ENCODE peak calls at places on chromosome 18, in eight cellular contexts. V is breast epithelium, B is cardiac muscle cell, I is fibroblast of lung, S is astrocyte, O is heart left ventricle, N is adrenal gland, Z is right atrium auricular region. Y is an unnamed sample.

GRCh38 chr18:35479911-35480586 is 17.7 kb downstream of the INO80C start:
- DNase-seq in B (no peak), Z (no peak), N (no peak), O (no peak), S (no peak), V (no peak), I (no peak), Y (no peak)

GRCh38 chr18:48937869-48938750 is 12.7 kb downstream of the SMAD7 start:
- DNase-seq in Z (no peak), S (no peak), V (no peak), N (no peak), O (no peak), B (no peak), I (no peak), Y (no peak)

GRCh38 chr18:50507120-50507590 is 52.7 kb upstream of the MAPK4 start:
- DNase-seq in B (peak), S (no peak), V (no peak), O (no peak), I (peak), N (peak), Z (no peak), Y (no peak)

GRCh38 chr18:3180325-3180724 is 39.4 kb downstream of the MYOM1 start:
- DNase-seq in N (no peak), S (peak), V (no peak), Z (no peak), I (peak), O (no peak), B (peak), Y (no peak)

GRCh38 chr18:41347057-41347456 is 608.0 kb upstream of the PIK3C3 start:
- DNase-seq in B (peak), O (no peak), V (no peak), Z (no peak), N (no peak), S (peak), I (peak), Y (no peak)

GRCh38 chr18:44509048-44509447 is 171.6 kb upstream of the SETBP1 start:
- DNase-seq in I (no peak), B (no peak), S (no peak), N (no peak), O (no peak), Z (no peak), V (no peak), Y (no peak)

GRCh38 chr18:46071894-46072867 is at the start of gene PSTPIP2:
- DNase-seq in B (peak), Z (no peak), S (peak), I (peak), O (peak), N (peak), V (peak), Y (peak)

GRCh38 chr18:75551071-75551470 is 123.6 kb upstream of the SMIM21 start:
- DNase-seq in V (no peak), Z (no peak), I (no peak), N (no peak), S (no peak), O (no peak), B (peak), Y (no peak)

GRCh38 chr18:1149709-1150108 is 245.0 kb downstream of the ADCYAP1 start:
- DNase-seq in N (no peak), V (no peak), B (no peak), O (no peak), I (no peak), Z (no peak), S (no peak), Y (no peak)

GRCh38 chr18:662197-662596 is 4.7 kb downstream of the TYMS start:
- DNase-seq in N (no peak), O (no peak), V (no peak), B (no peak), I (no peak), Z (no peak), S (no peak), Y (no peak)

GRCh38 chr18:27921904-27922541 is 254.9 kb downstream of the CDH2 start:
- DNase-seq in S (peak), O (no peak), N (no peak), B (peak), Z (no peak), I (peak), V (no peak), Y (no peak)

GRCh38 chr18:5943514-5943913 is 48.2 kb upstream of the TMEM200C start:
- DNase-seq in N (no peak), O (no peak), V (no peak), B (peak), I (no peak), S (no peak), Z (no peak), Y (no peak)

GRCh38 chr18:23401400-23402347 is 51.4 kb upstream of the RIOK3 start:
- DNase-seq in O (no peak), B (peak), Z (no peak), V (no peak), N (peak), S (peak), I (peak), Y (no peak)

GRCh38 chr18:78649421-78649820 is 330.2 kb upstream of the SALL3 start:
- DNase-seq in B (no peak), V (no peak), O (no peak), I (no peak), S (no peak), N (no peak), Z (no peak), Y (no peak)

GRCh38 chr18:26429535-26429934 is 118.8 kb downstream of the KCTD1 start:
- DNase-seq in O (no peak), S (peak), Z (no peak), I (peak), V (no peak), N (peak), B (peak), Y (no peak)

GRCh38 chr18:51053822-51054221 is 23.8 kb downstream of the SMAD4 start:
- DNase-seq in Z (no peak), O (no peak), V (no peak), S (no peak), I (no peak), B (no peak), N (no peak), Y (no peak)

GRCh38 chr18:3251249-3251962 is 3.8 kb downstream of the MYL12A start:
- DNase-seq in Z (no peak), I (no peak), O (no peak), N (no peak), B (no peak), V (no peak), S (no peak), Y (no peak)

GRCh38 chr18:7236899-7237298 is 6.0 kb downstream of the LRRC30 start:
- DNase-seq in Z (no peak), V (no peak), O (no peak), B (no peak), S (no peak), I (no peak), N (no peak), Y (no peak)

GRCh38 chr18:7230646-7231349 is at the start of gene LRRC30:
- DNase-seq in V (no peak), Z (no peak), S (no peak), N (no peak), O (no peak), I (no peak), B (no peak), Y (no peak)

GRCh38 chr18:7232218-7232617 is 1.3 kb downstream of the LRRC30 start:
- DNase-seq in S (no peak), V (no peak), N (no peak), O (no peak), I (no peak), B (no peak), Z (no peak), Y (no peak)

GRCh38 chr18:7234061-7234460 is 3.2 kb downstream of the LRRC30 start:
- DNase-seq in N (no peak), O (peak), Z (no peak), I (no peak), V (no peak), B (no peak), S (no peak), Y (no peak)

GRCh38 chr18:7233398-7233797 is 2.5 kb downstream of the LRRC30 start:
- DNase-seq in I (no peak), V (no peak), B (no peak), Z (no peak), S (no peak), O (no peak), N (no peak), Y (no peak)
- H3K4me3 ChIP-seq in I (no peak), V (no peak), B (no peak), Z (no peak), S (no peak), O (no peak), N (no peak), Y (no peak)

GRCh38 chr18:11506871-11507270 is 102.5 kb upstream of the SLC35G4 start:
- DNase-seq in Z (no peak), N (no peak), V (no peak), S (peak), B (no peak), I (peak), O (no peak), Y (no peak)

GRCh38 chr18:11514267-11514666 is 95.1 kb upstream of the SLC35G4 start:
- DNase-seq in V (no peak), S (peak), B (no peak), Z (no peak), O (no peak), N (no peak), I (peak), Y (no peak)

GRCh38 chr18:11511434-11512095 is 97.8 kb upstream of the SLC35G4 start:
- DNase-seq in O (no peak), S (no peak), I (no peak), Z (no peak), B (no peak), V (no peak), N (no peak), Y (no peak)

GRCh38 chr18:11516988-11517630 is 92.3 kb upstream of the SLC35G4 start:
- DNase-seq in V (no peak), Z (peak), O (no peak), B (peak), N (no peak), I (no peak), S (no peak), Y (no peak)

GRCh38 chr18:11512096-11513030 is 97.0 kb upstream of the SLC35G4 start:
- DNase-seq in I (no peak), Z (no peak), N (peak), B (peak), V (no peak), S (no peak), O (no peak), Y (no peak)
- TF ChIP-seq CTCF in I (peak), Z (peak), N (peak), B (peak), V (no peak), S (peak), O (no peak), Y (no peak)

DNA sequence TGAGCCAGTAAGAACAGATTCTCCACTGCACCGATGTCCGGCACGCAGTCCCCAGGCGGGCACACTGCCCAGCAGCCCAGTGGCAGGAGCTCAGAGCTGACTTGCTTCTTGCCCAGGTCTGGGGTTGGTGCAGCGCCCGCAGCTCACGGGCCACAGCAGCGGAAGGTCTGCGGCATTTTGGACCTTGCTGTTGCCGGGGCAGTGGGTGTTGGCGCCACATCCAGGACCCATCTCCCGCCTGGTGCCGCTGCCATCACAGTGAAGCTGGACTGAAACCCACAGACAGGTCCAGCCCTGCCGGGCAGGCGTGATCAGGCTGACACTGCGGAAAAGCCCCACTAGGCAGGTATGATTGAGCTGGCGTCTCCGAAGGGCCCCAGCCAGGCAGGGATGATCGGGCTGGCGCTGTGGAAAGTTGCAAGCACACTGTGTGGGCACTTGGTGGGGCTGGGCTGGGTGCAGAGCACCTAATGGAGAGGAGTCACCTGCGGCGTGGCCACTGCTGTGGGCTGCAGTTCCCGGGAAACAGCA is 75.5 kb downstream of the SLC66A2 start:
- DNase-seq in N (no peak), Z (peak), V (no peak), O (no peak), S (no peak), I (no peak), B (no peak), Y (peak)
- H3K27ac ChIP-seq in N (no peak), Z (no peak), V (no peak), O (no peak), S (no peak), I (no peak), B (no peak), Y (no peak)

DNA sequence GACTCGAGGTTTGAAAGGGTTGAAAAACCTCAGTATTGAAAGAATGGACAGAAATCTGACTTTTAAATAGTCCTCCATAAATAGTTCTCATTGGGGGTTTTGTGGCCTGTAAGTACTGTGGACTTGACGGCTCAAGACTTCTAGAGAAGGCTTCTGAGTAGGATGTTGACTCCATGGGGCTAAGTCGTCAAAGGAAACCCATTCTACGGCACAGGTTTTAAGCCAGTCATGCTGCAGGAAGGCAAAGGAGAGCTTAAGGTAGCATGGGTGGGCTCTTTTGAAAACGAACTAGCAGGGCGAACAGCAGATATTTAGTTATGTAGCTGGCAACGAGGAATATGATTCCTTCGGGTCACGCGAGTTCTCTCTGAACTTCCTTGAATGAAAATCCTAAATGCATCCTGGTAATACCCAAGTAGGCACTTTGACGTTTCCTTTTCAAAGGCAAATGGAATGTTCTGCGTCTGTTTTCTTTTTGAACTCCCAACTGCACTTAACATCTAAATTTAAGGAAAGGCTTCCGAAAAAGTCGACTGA is 1.1 kb upstream of the NEDD4L start:
- DNase-seq in S (no peak), O (no peak), V (no peak), Z (no peak), I (peak), B (peak), N (no peak), Y (no peak)
- H3K4me3 ChIP-seq in S (peak), O (peak), V (peak), Z (peak), I (peak), B (peak), N (peak), Y (peak)